ENCODE peak calls at places on chromosomes 5 and 9, in four cellular contexts. One of them, this sample, is unnamed.

GRCh38 chr5:83370957-83371356 is 100.6 kb upstream of the VCAN start:
- DNase-seq in esophagus squamous epithelium: no peak
- DNase-seq in transverse colon: no peak
- DNase-seq in endothelial cell of umbilical vein: no peak
- DNase-seq in this sample: no peak

GRCh38 chr9:113803811-113804589 is 72.1 kb upstream of the ZNF618 start:
- DNase-seq in esophagus squamous epithelium: no peak
- DNase-seq in transverse colon: no peak
- DNase-seq in endothelial cell of umbilical vein: no peak
- DNase-seq in this sample: no peak

GRCh38 chr9:134346840-134347239 is 20.6 kb downstream of the RXRA start:
- DNase-seq in esophagus squamous epithelium: no peak
- DNase-seq in endothelial cell of umbilical vein: no peak
- DNase-seq in transverse colon: no peak
- DNase-seq in this sample: no peak

GRCh38 chr5:173236531-173237501 is 1.8 kb upstream of the NKX2-5 start:
- DNase-seq in endothelial cell of umbilical vein: no peak
- DNase-seq in transverse colon: no peak
- DNase-seq in esophagus squamous epithelium: no peak
- DNase-seq in this sample: no peak

GRCh38 chr9:18438300-18438925 is 35.5 kb upstream of the ADAMTSL1 start:
- DNase-seq in transverse colon: no peak
- DNase-seq in esophagus squamous epithelium: no peak
- DNase-seq in endothelial cell of umbilical vein: peak; percentile 83
- DNase-seq in this sample: peak; percentile 48

GRCh38 chr9:16484744-16485143 is 385.7 kb downstream of the BNC2 start:
- DNase-seq in esophagus squamous epithelium: no peak
- DNase-seq in endothelial cell of umbilical vein: no peak
- DNase-seq in transverse colon: no peak
- DNase-seq in this sample: no peak

GRCh38 chr5:85304524-85304923 is 919.8 kb upstream of the EDIL3 start:
- DNase-seq in transverse colon: no peak
- DNase-seq in endothelial cell of umbilical vein: no peak
- DNase-seq in esophagus squamous epithelium: no peak
- DNase-seq in this sample: no peak

GRCh38 chr5:94793113-94793815 is 174.8 kb downstream of the SLF1 start:
- DNase-seq in endothelial cell of umbilical vein: peak; percentile 30
- DNase-seq in esophagus squamous epithelium: no peak
- DNase-seq in transverse colon: no peak
- DNase-seq in this sample: no peak

GRCh38 chr5:38916802-38917201 is 71.0 kb downstream of the OSMR start:
- DNase-seq in transverse colon: no peak
- DNase-seq in endothelial cell of umbilical vein: no peak
- DNase-seq in esophagus squamous epithelium: no peak
- DNase-seq in this sample: no peak

GRCh38 chr5:88646866-88647265 is 236.1 kb downstream of the MEF2C start:
- DNase-seq in endothelial cell of umbilical vein: no peak
- DNase-seq in transverse colon: no peak
- DNase-seq in esophagus squamous epithelium: no peak
- DNase-seq in this sample: no peak

GRCh38 chr5:37568893-37569292 is 189.8 kb downstream of the WDR70 start:
- DNase-seq in transverse colon: no peak
- DNase-seq in endothelial cell of umbilical vein: no peak
- DNase-seq in esophagus squamous epithelium: no peak
- DNase-seq in this sample: no peak

GRCh38 chr5:33046091-33046490 is 335.0 kb downstream of the NPR3 start:
- DNase-seq in esophagus squamous epithelium: no peak
- DNase-seq in endothelial cell of umbilical vein: peak; percentile 8
- DNase-seq in transverse colon: no peak
- DNase-seq in this sample: no peak

GRCh38 chr5:43036856-43037711 is 3.0 kb downstream of the ANXA2R start:
- DNase-seq in transverse colon: peak; percentile 18
- DNase-seq in esophagus squamous epithelium: no peak
- DNase-seq in endothelial cell of umbilical vein: peak; percentile 69
- DNase-seq in this sample: no peak

GRCh38 chr5:154351141-154351540 is 94.7 kb upstream of the SAP30L start:
- DNase-seq in esophagus squamous epithelium: no peak
- DNase-seq in endothelial cell of umbilical vein: no peak
- DNase-seq in transverse colon: no peak
- DNase-seq in this sample: no peak

GRCh38 chr5:145979270-145980223 is 43.2 kb downstream of the SH3RF2 start:
- DNase-seq in esophagus squamous epithelium: no peak
- DNase-seq in transverse colon: peak; percentile 59
- DNase-seq in endothelial cell of umbilical vein: no peak
- DNase-seq in this sample: peak; percentile 67

GRCh38 chr5:153965102-153965645 is 73.5 kb downstream of the FAM114A2 start:
- DNase-seq in endothelial cell of umbilical vein: peak; percentile 52
- DNase-seq in esophagus squamous epithelium: no peak
- DNase-seq in transverse colon: peak; percentile 16
- DNase-seq in this sample: no peak

GRCh38 chr9:130519927-130520326 is 59.5 kb upstream of the FUBP3 start:
- DNase-seq in esophagus squamous epithelium: no peak
- DNase-seq in endothelial cell of umbilical vein: no peak
- DNase-seq in transverse colon: no peak
- DNase-seq in this sample: no peak

GRCh38 chr9:116080561-116080960 is 73.0 kb upstream of the PAPPA start:
- DNase-seq in transverse colon: no peak
- DNase-seq in esophagus squamous epithelium: no peak
- DNase-seq in endothelial cell of umbilical vein: no peak
- DNase-seq in this sample: no peak

GRCh38 chr5:150517272-150518152 is 9.6 kb downstream of the NDST1 start:
- DNase-seq in esophagus squamous epithelium: no peak
- DNase-seq in endothelial cell of umbilical vein: peak; percentile 89
- DNase-seq in transverse colon: peak; percentile 91
- DNase-seq in this sample: peak; percentile 94

GRCh38 chr5:111950660-111951059 is 193.7 kb upstream of the NREP start:
- DNase-seq in endothelial cell of umbilical vein: no peak
- DNase-seq in esophagus squamous epithelium: no peak
- DNase-seq in transverse colon: no peak
- DNase-seq in this sample: no peak

GRCh38 chr9:17251100-17251499 is 116.3 kb downstream of the CNTLN start:
- DNase-seq in transverse colon: no peak
- DNase-seq in esophagus squamous epithelium: no peak
- DNase-seq in endothelial cell of umbilical vein: no peak
- DNase-seq in this sample: no peak

GRCh38 chr5:21802100-21802499 is 1051.0 kb downstream of the CDH12 start:
- DNase-seq in transverse colon: no peak
- DNase-seq in esophagus squamous epithelium: no peak
- DNase-seq in endothelial cell of umbilical vein: no peak
- DNase-seq in this sample: no peak

GRCh38 chr5:16713386-16713928 is 96.7 kb upstream of the RETREG1 start:
- DNase-seq in esophagus squamous epithelium: no peak
- DNase-seq in endothelial cell of umbilical vein: peak; percentile 60
- DNase-seq in transverse colon: peak; percentile 37
- DNase-seq in this sample: no peak

GRCh38 chr5:54905942-54906537 is 79.4 kb downstream of the ESM1 start:
- DNase-seq in esophagus squamous epithelium: no peak
- DNase-seq in transverse colon: peak; percentile 60
- DNase-seq in endothelial cell of umbilical vein: peak; percentile 91
- DNase-seq in this sample: peak; percentile 26

GRCh38 chr5:169956756-169957155 is 23.5 kb downstream of the INSYN2B start:
- DNase-seq in esophagus squamous epithelium: no peak
- DNase-seq in transverse colon: no peak
- DNase-seq in endothelial cell of umbilical vein: no peak
- DNase-seq in this sample: no peak

GRCh38 chr5:78971998-78972397 is 13.1 kb downstream of the ARSB start:
- DNase-seq in transverse colon: no peak
- DNase-seq in esophagus squamous epithelium: no peak
- DNase-seq in endothelial cell of umbilical vein: no peak
- DNase-seq in this sample: no peak

GRCh38 chr9:127232833-127233549 is 31.6 kb upstream of the GARNL3 start:
- DNase-seq in esophagus squamous epithelium: no peak
- DNase-seq in transverse colon: no peak
- DNase-seq in endothelial cell of umbilical vein: no peak
- DNase-seq in this sample: no peak

GRCh38 chr5:140310434-140310833 is 7.5 kb upstream of the PFDN1 start:
- DNase-seq in endothelial cell of umbilical vein: no peak
- DNase-seq in esophagus squamous epithelium: no peak
- DNase-seq in transverse colon: no peak
- DNase-seq in this sample: no peak

GRCh38 chr9:3708751-3709150 is 182.9 kb upstream of the RFX3 start:
- DNase-seq in esophagus squamous epithelium: no peak
- DNase-seq in transverse colon: no peak
- DNase-seq in endothelial cell of umbilical vein: peak; percentile 21
- DNase-seq in this sample: no peak

GRCh38 chr5:62578540-62578939 is at the start of gene LRRC70:
- DNase-seq in endothelial cell of umbilical vein: peak; percentile 93
- DNase-seq in transverse colon: no peak
- DNase-seq in esophagus squamous epithelium: no peak
- DNase-seq in this sample: no peak

GRCh38 chr5:159097461-159098284 is 2.0 kb downstream of the EBF1 start:
- DNase-seq in esophagus squamous epithelium: no peak
- DNase-seq in transverse colon: no peak
- DNase-seq in endothelial cell of umbilical vein: no peak
- DNase-seq in this sample: peak; percentile 67

GRCh38 chr5:122054266-122054665 is 23.8 kb downstream of the LOX start:
- DNase-seq in esophagus squamous epithelium: no peak
- DNase-seq in transverse colon: no peak
- DNase-seq in endothelial cell of umbilical vein: no peak
- DNase-seq in this sample: no peak

GRCh38 chr9:124389146-124389939 is 25.9 kb downstream of the PSMB7 start:
- DNase-seq in esophagus squamous epithelium: no peak
- DNase-seq in transverse colon: no peak
- DNase-seq in endothelial cell of umbilical vein: no peak
- DNase-seq in this sample: no peak

GRCh38 chr9:93645149-93645889 is 68.9 kb downstream of the PHF2 start:
- DNase-seq in esophagus squamous epithelium: no peak
- DNase-seq in endothelial cell of umbilical vein: no peak
- DNase-seq in transverse colon: peak; percentile 4
- DNase-seq in this sample: peak; percentile 34

GRCh38 chr9:4155224-4156026 is 144.4 kb downstream of the GLIS3 start:
- DNase-seq in esophagus squamous epithelium: no peak
- DNase-seq in transverse colon: no peak
- DNase-seq in endothelial cell of umbilical vein: no peak
- DNase-seq in this sample: no peak

GRCh38 chr9:100473271-100474081 is 527 bp downstream of the TMEFF1 start:
- DNase-seq in transverse colon: peak; percentile 11
- DNase-seq in esophagus squamous epithelium: no peak
- DNase-seq in endothelial cell of umbilical vein: peak; percentile 48
- DNase-seq in this sample: no peak

GRCh38 chr5:69295088-69295754 is 37.4 kb downstream of the CCDC125 start:
- DNase-seq in transverse colon: no peak
- DNase-seq in esophagus squamous epithelium: no peak
- DNase-seq in endothelial cell of umbilical vein: peak; percentile 84
- DNase-seq in this sample: no peak

GRCh38 chr5:115713408-115713807 is 87.6 kb upstream of the TMED7 start:
- DNase-seq in transverse colon: no peak
- DNase-seq in esophagus squamous epithelium: no peak
- DNase-seq in endothelial cell of umbilical vein: no peak
- DNase-seq in this sample: no peak
- TF ChIP-seq POLR2A in transverse colon: no peak
- TF ChIP-seq POLR2A in esophagus squamous epithelium: no peak
- TF ChIP-seq POLR2A in endothelial cell of umbilical vein: no peak
- TF ChIP-seq POLR2A in this sample: no peak

GRCh38 chr9:121437891-121438290 is 61.8 kb downstream of the GGTA1 start:
- DNase-seq in endothelial cell of umbilical vein: no peak
- DNase-seq in transverse colon: no peak
- DNase-seq in esophagus squamous epithelium: no peak
- DNase-seq in this sample: no peak

GRCh38 chr9:121441163-121441562 is 58.5 kb downstream of the GGTA1 start:
- DNase-seq in endothelial cell of umbilical vein: no peak
- DNase-seq in esophagus squamous epithelium: no peak
- DNase-seq in transverse colon: no peak
- DNase-seq in this sample: no peak

GRCh38 chr9:121440265-121440664 is 59.4 kb downstream of the GGTA1 start:
- DNase-seq in transverse colon: no peak
- DNase-seq in endothelial cell of umbilical vein: peak; percentile 33
- DNase-seq in esophagus squamous epithelium: no peak
- DNase-seq in this sample: no peak

GRCh38 chr9:121439711-121440110 is 59.9 kb downstream of the GGTA1 start:
- DNase-seq in esophagus squamous epithelium: no peak
- DNase-seq in endothelial cell of umbilical vein: no peak
- DNase-seq in transverse colon: no peak
- DNase-seq in this sample: no peak

GRCh38 chr9:121439016-121439415 is 60.6 kb downstream of the GGTA1 start:
- DNase-seq in endothelial cell of umbilical vein: no peak
- DNase-seq in transverse colon: no peak
- DNase-seq in esophagus squamous epithelium: no peak
- DNase-seq in this sample: no peak
- H3K4me1 ChIP-seq in endothelial cell of umbilical vein: no peaks in the 10 kb centered on the region
- H3K4me1 ChIP-seq in transverse colon: no peaks in the 10 kb centered on the region
- H3K4me1 ChIP-seq in esophagus squamous epithelium: no peaks in the 10 kb centered on the region
- H3K4me1 ChIP-seq in this sample: no peaks in the 10 kb centered on the region

DNA sequence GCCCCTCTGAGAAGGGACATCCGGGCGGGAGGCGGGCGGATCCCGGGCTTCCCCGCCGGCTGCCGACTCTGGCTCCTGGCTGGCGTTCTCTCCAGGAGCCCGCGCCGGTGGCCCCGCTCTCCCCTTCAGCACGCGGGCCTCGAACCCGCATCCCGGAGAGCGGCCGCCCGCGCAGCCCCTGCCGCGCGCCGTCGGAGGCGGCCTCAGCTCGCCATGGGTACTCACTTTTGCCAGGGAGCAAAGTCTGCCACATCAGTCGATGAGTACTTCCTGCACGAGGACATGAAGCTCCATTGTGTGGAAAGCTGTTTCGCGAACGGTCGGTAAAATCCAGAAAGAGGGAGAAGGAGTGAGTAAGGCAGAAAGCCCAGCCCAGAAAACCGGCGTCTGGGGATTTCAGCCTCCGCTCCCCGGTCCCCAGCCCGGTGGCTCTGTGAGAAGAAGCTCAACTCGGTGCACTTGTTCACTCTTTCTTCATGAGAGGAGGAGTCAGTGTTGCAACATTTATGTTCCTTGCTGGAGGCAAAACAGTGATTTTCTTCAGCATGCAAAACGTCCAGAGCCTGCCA is at the start of gene PRLR:
- DNase-seq in esophagus squamous epithelium: no peak
- DNase-seq in transverse colon: peak; percentile 62
- DNase-seq in endothelial cell of umbilical vein: no peak
- DNase-seq in this sample: peak; percentile 80
- H3K4me3 ChIP-seq in esophagus squamous epithelium: peak within 1 kb of the TSS; percentile 64
- H3K4me3 ChIP-seq in transverse colon: peak within 1 kb of the TSS; percentile 42
- H3K4me3 ChIP-seq in endothelial cell of umbilical vein: no peak within 1 kb of the TSS
- H3K4me3 ChIP-seq in this sample: peak within 1 kb of the TSS; percentile 42

GRCh38 chr9:136687721-136688223 is 515 bp upstream of the AGPAT2 start:
- DNase-seq in endothelial cell of umbilical vein: no peak
- DNase-seq in esophagus squamous epithelium: no peak
- DNase-seq in transverse colon: peak; percentile 87
- DNase-seq in this sample: peak; percentile 91

GRCh38 chr9:136686534-136686793 is 793 bp downstream of the AGPAT2 start:
- DNase-seq in esophagus squamous epithelium: no peak
- DNase-seq in endothelial cell of umbilical vein: no peak
- DNase-seq in transverse colon: no peak
- DNase-seq in this sample: no peak

GRCh38 chr9:136685792-136686533 is 1.3 kb downstream of the AGPAT2 start:
- DNase-seq in esophagus squamous epithelium: no peak
- DNase-seq in transverse colon: no peak
- DNase-seq in endothelial cell of umbilical vein: no peak
- DNase-seq in this sample: no peak

GRCh38 chr9:136688274-136689107 is 1.2 kb upstream of the AGPAT2 start:
- DNase-seq in transverse colon: no peak
- DNase-seq in endothelial cell of umbilical vein: no peak
- DNase-seq in esophagus squamous epithelium: no peak
- DNase-seq in this sample: no peak

GRCh38 chr9:136686794-136687711 is at the start of gene AGPAT2:
- DNase-seq in esophagus squamous epithelium: peak; percentile 35
- DNase-seq in endothelial cell of umbilical vein: peak; percentile 43
- DNase-seq in transverse colon: peak; percentile 92
- DNase-seq in this sample: peak; percentile 93
- TF ChIP-seq POLR2A in esophagus squamous epithelium: peak; percentile 48
- TF ChIP-seq POLR2A in endothelial cell of umbilical vein: peak; percentile 49
- TF ChIP-seq POLR2A in transverse colon: peak; percentile 78
- TF ChIP-seq POLR2A in this sample: peak; percentile 88